ENCODE peak calls at places on chromosomes 6 and 20, in eight cellular contexts. M is NCI-H345, P is astrocyte of the spinal cord, K is SW 1271, R is activated gamma-delta T cell treated with Interleukin-2 at 50 U/mL for 16 hours, H is retinal pigment epithelial cell, O is MM.1S, W is iris pigment epithelial cell. E is an unnamed sample.

GRCh38 chr6:45845546-45845945 is 170.1 kb downstream of the CLIC5 start:
- DNase-seq in H (peak), R (no peak), O (no peak), K (no peak), P (peak), M (no peak), W (peak), E (peak)

GRCh38 chr6:2132911-2133310 is 112.5 kb downstream of the GMDS start:
- DNase-seq in R (no peak), W (no peak), P (no peak), M (no peak), K (no peak), O (no peak), H (no peak), E (no peak)

GRCh38 chr6:27771240-27771639 is 141.0 kb downstream of the OR2B2 start:
- DNase-seq in P (no peak), K (no peak), R (no peak), O (no peak), M (no peak), H (no peak), W (no peak), E (no peak)

GRCh38 chr6:24534329-24534728 is 39.6 kb downstream of the ALDH5A1 start:
- DNase-seq in O (no peak), M (no peak), W (no peak), P (no peak), K (no peak), R (no peak), H (no peak), E (no peak)

GRCh38 chr20:61488030-61488429 is 236.0 kb downstream of the CDH4 start:
- DNase-seq in P (no peak), W (no peak), H (no peak), O (no peak), K (no peak), M (no peak), R (no peak), E (no peak)

GRCh38 chr6:90288404-90288803 is 8.2 kb downstream of the BACH2 start:
- DNase-seq in K (no peak), R (no peak), M (no peak), W (peak), H (peak), P (peak), O (no peak), E (peak)

GRCh38 chr6:56771189-56771588 is 128.5 kb upstream of the DST start:
- DNase-seq in O (no peak), K (no peak), H (no peak), W (no peak), R (no peak), P (no peak), M (no peak), E (no peak)

GRCh38 chr6:49543087-49543858 is 7.2 kb upstream of the C6orf141 start:
- DNase-seq in H (no peak), P (no peak), W (no peak), R (no peak), K (no peak), O (no peak), M (no peak), E (no peak)

GRCh38 chr20:62073323-62073722 is 7.6 kb upstream of the TAF4 start:
- DNase-seq in M (no peak), P (no peak), H (no peak), R (no peak), O (no peak), K (no peak), W (no peak), E (no peak)